ENCODE peak calls at places on chromosomes 2 and 18, in six cellular contexts. I is C1 segment of cervical spinal cord; T is activated CD4-positive, alpha-beta T cell treated with anti-CD3 and anti-CD28 coated beads, Interleukin-2, amount 50 U/mL, for 1 hour; P is kidney; E is CD4-positive, alpha-beta T cell; O is AG08396. R is an unnamed sample.

GRCh38 chr18:11251891-11252270 is 102.5 kb upstream of the PIEZO2 start:
- DNase-seq in I (no peak), T (no peak), P (no peak), E (no peak), O (no peak), R (peak)

GRCh38 chr2:120703330-120703994 is 32.2 kb upstream of the GLI2 start:
- DNase-seq in I (no peak), T (no peak), P (no peak), E (no peak), O (peak), R (peak)

GRCh38 chr2:216698895-216699294 is 3.5 kb upstream of the IGFBP5 start:
- DNase-seq in I (peak), T (no peak), P (no peak), E (no peak), O (peak), R (peak)

GRCh38 chr2:59887348-59887747 is 666.1 kb downstream of the BCL11A start:
- DNase-seq in I (no peak), T (no peak), P (no peak), E (no peak), O (no peak), R (no peak)

GRCh38 chr2:20400306-20400705 is 46.6 kb upstream of the RHOB start:
- DNase-seq in I (no peak), T (no peak), P (no peak), E (no peak), O (no peak), R (no peak)

GRCh38 chr2:70850905-70851304 is 15.3 kb upstream of the CD207 start:
- DNase-seq in I (peak), T (no peak), P (peak), E (no peak), O (no peak), R (peak)

GRCh38 chr2:97857553-97857952 is 138.2 kb downstream of the TMEM131 start:
- DNase-seq in I (no peak), T (no peak), P (no peak), E (no peak), O (no peak), R (no peak)

GRCh38 chr18:59514193-59514592 is 155.1 kb upstream of the LMAN1 start:
- DNase-seq in I (no peak), T (no peak), P (peak), E (no peak), O (peak), R (peak)

GRCh38 chr2:171390941-171391516 is 42.8 kb downstream of the METTL8 start:
- DNase-seq in I (no peak), T (no peak), P (no peak), E (no peak), O (no peak), R (peak)

GRCh38 chr2:43149482-43150107 is 76.8 kb downstream of the ZFP36L2 start:
- DNase-seq in I (no peak), T (no peak), P (no peak), E (no peak), O (no peak), R (no peak)

GRCh38 chr2:241187835-241188234 is 642 bp upstream of the ANO7 start:
- DNase-seq in I (no peak), T (no peak), P (no peak), E (no peak), O (no peak), R (no peak)

GRCh38 chr2:157261199-157261782 is 3.8 kb downstream of the GALNT5 start:
- DNase-seq in I (no peak), T (no peak), P (no peak), E (no peak), O (peak), R (peak)

R was measured in RPMI7951.